ENCODE peak calls at places on chromosomes 13 and 19, in six cellular contexts. One of them, this sample, is unnamed.

GRCh38 chr13:109575821-109576220 is 210.6 kb downstream of the IRS2 start:
- DNase-seq in endothelial cell: no peak
- DNase-seq in fibroblast of mammary gland: no peak
- DNase-seq in ascending aorta: no peak
- DNase-seq in stomach: no peak
- DNase-seq in progenitor cell of endocrine pancreas: no peak
- DNase-seq in this sample: no peak

GRCh38 chr19:29798783-29799182 is 13.0 kb upstream of the CCNE1 start:
- DNase-seq in stomach: no peak
- DNase-seq in progenitor cell of endocrine pancreas: no peak
- DNase-seq in endothelial cell: no peak
- DNase-seq in ascending aorta: no peak
- DNase-seq in fibroblast of mammary gland: peak; percentile 65
- DNase-seq in this sample: no peak

GRCh38 chr19:4457654-4458406 is at the start of gene UBXN6:
- DNase-seq in progenitor cell of endocrine pancreas: peak; percentile 93
- DNase-seq in stomach: peak; percentile 98
- DNase-seq in fibroblast of mammary gland: peak; percentile 98
- DNase-seq in ascending aorta: peak; percentile 88
- DNase-seq in endothelial cell: peak; percentile 97
- DNase-seq in this sample: peak; percentile 95

GRCh38 chr13:111219306-111219705 is 101.1 kb upstream of the TEX29 start:
- DNase-seq in endothelial cell: no peak
- DNase-seq in progenitor cell of endocrine pancreas: no peak
- DNase-seq in stomach: no peak
- DNase-seq in ascending aorta: no peak
- DNase-seq in fibroblast of mammary gland: peak; percentile 74
- DNase-seq in this sample: no peak

GRCh38 chr19:7582446-7582845 is 13.2 kb upstream of the CAMSAP3 start:
- DNase-seq in fibroblast of mammary gland: no peak
- DNase-seq in ascending aorta: no peak
- DNase-seq in stomach: peak; percentile 35
- DNase-seq in endothelial cell: no peak
- DNase-seq in progenitor cell of endocrine pancreas: no peak
- DNase-seq in this sample: no peak

GRCh38 chr13:113421673-113422270 is 31.5 kb downstream of the ADPRHL1 start:
- DNase-seq in ascending aorta: no peak
- DNase-seq in endothelial cell: no peak
- DNase-seq in stomach: no peak
- DNase-seq in fibroblast of mammary gland: peak; percentile 59
- DNase-seq in progenitor cell of endocrine pancreas: no peak
- DNase-seq in this sample: no peak

GRCh38 chr13:28320884-28321574 is 173.9 kb downstream of the FLT1 start:
- DNase-seq in endothelial cell: no peak
- DNase-seq in ascending aorta: no peak
- DNase-seq in fibroblast of mammary gland: no peak
- DNase-seq in progenitor cell of endocrine pancreas: no peak
- DNase-seq in stomach: no peak
- DNase-seq in this sample: no peak

GRCh38 chr19:47203254-47203653 is 27.7 kb downstream of the BBC3 start:
- DNase-seq in ascending aorta: no peak
- DNase-seq in stomach: no peak
- DNase-seq in endothelial cell: no peak
- DNase-seq in progenitor cell of endocrine pancreas: no peak
- DNase-seq in fibroblast of mammary gland: no peak
- DNase-seq in this sample: no peak

GRCh38 chr13:42170029-42170428 is 101.9 kb upstream of the AKAP11 start:
- DNase-seq in fibroblast of mammary gland: no peak
- DNase-seq in endothelial cell: no peak
- DNase-seq in progenitor cell of endocrine pancreas: no peak
- DNase-seq in stomach: no peak
- DNase-seq in ascending aorta: no peak
- DNase-seq in this sample: no peak

GRCh38 chr19:42529248-42529764 is 1.0 kb upstream of the CEACAM1 start:
- DNase-seq in fibroblast of mammary gland: peak; percentile 42
- DNase-seq in stomach: peak; percentile 81
- DNase-seq in endothelial cell: peak; percentile 75
- DNase-seq in progenitor cell of endocrine pancreas: peak; percentile 63
- DNase-seq in ascending aorta: no peak
- DNase-seq in this sample: peak; percentile 68

GRCh38 chr19:13366529-13367143 is 139.6 kb downstream of the CACNA1A start:
- DNase-seq in endothelial cell: peak; percentile 21
- DNase-seq in fibroblast of mammary gland: peak; percentile 52
- DNase-seq in ascending aorta: no peak
- DNase-seq in progenitor cell of endocrine pancreas: no peak
- DNase-seq in stomach: no peak
- DNase-seq in this sample: no peak

GRCh38 chr19:50486823-50487515 is 10.3 kb upstream of the GARIN5A start:
- DNase-seq in fibroblast of mammary gland: peak; percentile 65
- DNase-seq in stomach: no peak
- DNase-seq in ascending aorta: no peak
- DNase-seq in endothelial cell: no peak
- DNase-seq in progenitor cell of endocrine pancreas: no peak
- DNase-seq in this sample: no peak

GRCh38 chr19:28288850-28289249 is 924.1 kb downstream of the UQCRFS1 start:
- DNase-seq in ascending aorta: no peak
- DNase-seq in endothelial cell: no peak
- DNase-seq in fibroblast of mammary gland: no peak
- DNase-seq in stomach: no peak
- DNase-seq in progenitor cell of endocrine pancreas: no peak
- DNase-seq in this sample: no peak

GRCh38 chr19:51354742-51355148 is 11.4 kb downstream of the ETFB start:
- DNase-seq in ascending aorta: no peak
- DNase-seq in fibroblast of mammary gland: no peak
- DNase-seq in progenitor cell of endocrine pancreas: peak; percentile 50
- DNase-seq in stomach: no peak
- DNase-seq in endothelial cell: peak; percentile 46
- DNase-seq in this sample: no peak

GRCh38 chr13:95697052-95697680 is 20.2 kb downstream of the DNAJC3 start:
- DNase-seq in ascending aorta: no peak
- DNase-seq in fibroblast of mammary gland: no peak
- DNase-seq in endothelial cell: no peak
- DNase-seq in stomach: no peak
- DNase-seq in progenitor cell of endocrine pancreas: no peak
- DNase-seq in this sample: no peak

GRCh38 chr13:95698047-95698749 is 21.3 kb downstream of the DNAJC3 start:
- DNase-seq in fibroblast of mammary gland: peak; percentile 24
- DNase-seq in stomach: no peak
- DNase-seq in endothelial cell: no peak
- DNase-seq in progenitor cell of endocrine pancreas: no peak
- DNase-seq in ascending aorta: no peak
- DNase-seq in this sample: no peak
- TF ChIP-seq CTCF in fibroblast of mammary gland: peak; percentile 39
- TF ChIP-seq CTCF in stomach: no peak
- TF ChIP-seq CTCF in endothelial cell: peak; percentile 67
- TF ChIP-seq CTCF in progenitor cell of endocrine pancreas: peak; percentile 33
- TF ChIP-seq CTCF in ascending aorta: no peak
- TF ChIP-seq CTCF in this sample: no peak

GRCh38 chr13:57627663-57628062 is 3.9 kb upstream of the PCDH17 start:
- DNase-seq in stomach: no peak
- DNase-seq in fibroblast of mammary gland: peak; percentile 25
- DNase-seq in endothelial cell: no peak
- DNase-seq in progenitor cell of endocrine pancreas: no peak
- DNase-seq in ascending aorta: no peak
- DNase-seq in this sample: no peak

GRCh38 chr13:57630661-57631606 is 610 bp upstream of the PCDH17 start:
- DNase-seq in fibroblast of mammary gland: peak; percentile 46
- DNase-seq in progenitor cell of endocrine pancreas: no peak
- DNase-seq in ascending aorta: no peak
- DNase-seq in stomach: no peak
- DNase-seq in endothelial cell: no peak
- DNase-seq in this sample: no peak

GRCh38 chr13:57631607-57632275 is at the start of gene PCDH17:
- DNase-seq in fibroblast of mammary gland: no peak
- DNase-seq in progenitor cell of endocrine pancreas: peak; percentile 14
- DNase-seq in stomach: peak; percentile 34
- DNase-seq in endothelial cell: peak; percentile 32
- DNase-seq in ascending aorta: no peak
- DNase-seq in this sample: no peak

GRCh38 chr13:57629821-57630235 is 1.7 kb upstream of the PCDH17 start:
- DNase-seq in progenitor cell of endocrine pancreas: peak; percentile 96
- DNase-seq in endothelial cell: peak; percentile 96
- DNase-seq in ascending aorta: peak; percentile 20
- DNase-seq in stomach: peak; percentile 67
- DNase-seq in fibroblast of mammary gland: peak; percentile 67
- DNase-seq in this sample: no peak

DNA sequence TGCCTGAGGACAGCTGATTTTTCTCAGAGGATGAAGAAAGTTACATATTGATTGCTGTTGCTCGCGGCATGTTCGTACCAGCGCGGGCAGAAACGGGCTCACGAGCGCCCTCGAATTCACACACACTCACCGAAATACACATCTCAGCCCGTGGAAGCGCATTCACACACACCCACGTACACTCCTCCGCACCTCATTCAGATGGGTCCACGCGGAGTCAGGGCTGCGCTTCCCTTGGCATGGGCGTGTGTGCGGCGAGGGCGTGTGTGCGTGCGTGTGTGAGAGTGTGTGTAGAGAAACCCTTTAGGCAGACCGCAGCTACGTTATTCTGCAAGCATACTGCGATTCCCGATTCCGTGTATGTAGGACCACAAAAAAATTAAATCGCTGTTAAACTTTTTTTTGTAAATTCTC is 2.1 kb upstream of the PCDH17 start:
- DNase-seq in stomach: no peak
- DNase-seq in progenitor cell of endocrine pancreas: no peak
- DNase-seq in endothelial cell: peak; percentile 19
- DNase-seq in fibroblast of mammary gland: no peak
- DNase-seq in ascending aorta: no peak
- DNase-seq in this sample: no peak
- TF ChIP-seq CTCF in stomach: no peak
- TF ChIP-seq CTCF in progenitor cell of endocrine pancreas: peak; percentile 25
- TF ChIP-seq CTCF in endothelial cell: no peak
- TF ChIP-seq CTCF in fibroblast of mammary gland: no peak
- TF ChIP-seq CTCF in ascending aorta: no peak
- TF ChIP-seq CTCF in this sample: no peak

DNA sequence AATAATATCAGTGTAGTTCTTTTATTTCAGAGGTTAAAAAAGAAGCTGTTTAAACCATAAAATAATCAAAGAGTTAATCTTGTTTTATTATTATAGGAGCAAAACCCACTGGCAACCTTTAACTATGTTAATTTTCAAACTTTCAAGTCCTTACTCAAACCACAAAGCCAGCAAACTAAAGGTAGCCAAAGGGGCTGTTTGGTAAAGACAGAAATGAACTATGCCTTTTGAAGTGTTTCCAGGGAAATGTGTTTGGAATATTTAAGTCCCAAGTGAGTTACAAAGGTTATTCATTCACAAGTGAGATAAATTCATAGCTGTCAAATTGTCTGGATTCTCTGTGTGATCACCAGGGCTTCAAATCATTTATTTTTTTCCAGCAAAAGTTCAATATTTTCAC is 264.7 kb downstream of the MZT1 start:
- DNase-seq in progenitor cell of endocrine pancreas: no peak
- DNase-seq in endothelial cell: no peak
- DNase-seq in ascending aorta: no peak
- DNase-seq in fibroblast of mammary gland: no peak
- DNase-seq in stomach: no peak
- DNase-seq in this sample: no peak
- TF ChIP-seq CTCF in progenitor cell of endocrine pancreas: no peak
- TF ChIP-seq CTCF in endothelial cell: no peak
- TF ChIP-seq CTCF in ascending aorta: no peak
- TF ChIP-seq CTCF in fibroblast of mammary gland: no peak
- TF ChIP-seq CTCF in stomach: no peak
- TF ChIP-seq CTCF in this sample: no peak

GRCh38 chr13:112349681-112350080 is 26.5 kb upstream of the SPACA7 start:
- DNase-seq in ascending aorta: no peak
- DNase-seq in stomach: no peak
- DNase-seq in endothelial cell: no peak
- DNase-seq in fibroblast of mammary gland: no peak
- DNase-seq in progenitor cell of endocrine pancreas: no peak
- DNase-seq in this sample: no peak

GRCh38 chr13:112346899-112347229 is 29.3 kb upstream of the SPACA7 start:
- DNase-seq in ascending aorta: no peak
- DNase-seq in endothelial cell: no peak
- DNase-seq in stomach: no peak
- DNase-seq in progenitor cell of endocrine pancreas: no peak
- DNase-seq in fibroblast of mammary gland: no peak
- DNase-seq in this sample: no peak

GRCh38 chr13:112348642-112349345 is 27.4 kb upstream of the SPACA7 start:
- DNase-seq in endothelial cell: no peak
- DNase-seq in progenitor cell of endocrine pancreas: no peak
- DNase-seq in ascending aorta: no peak
- DNase-seq in stomach: no peak
- DNase-seq in fibroblast of mammary gland: no peak
- DNase-seq in this sample: no peak

GRCh38 chr13:112351825-112352224 is 24.3 kb upstream of the SPACA7 start:
- DNase-seq in stomach: no peak
- DNase-seq in endothelial cell: no peak
- DNase-seq in ascending aorta: no peak
- DNase-seq in fibroblast of mammary gland: no peak
- DNase-seq in progenitor cell of endocrine pancreas: no peak
- DNase-seq in this sample: no peak

GRCh38 chr13:112350300-112350699 is 25.9 kb upstream of the SPACA7 start:
- DNase-seq in ascending aorta: no peak
- DNase-seq in endothelial cell: no peak
- DNase-seq in fibroblast of mammary gland: no peak
- DNase-seq in stomach: no peak
- DNase-seq in progenitor cell of endocrine pancreas: no peak
- DNase-seq in this sample: no peak
- TF ChIP-seq CTCF in ascending aorta: no peak
- TF ChIP-seq CTCF in endothelial cell: no peak
- TF ChIP-seq CTCF in fibroblast of mammary gland: no peak
- TF ChIP-seq CTCF in stomach: no peak
- TF ChIP-seq CTCF in progenitor cell of endocrine pancreas: no peak
- TF ChIP-seq CTCF in this sample: no peak

DNA sequence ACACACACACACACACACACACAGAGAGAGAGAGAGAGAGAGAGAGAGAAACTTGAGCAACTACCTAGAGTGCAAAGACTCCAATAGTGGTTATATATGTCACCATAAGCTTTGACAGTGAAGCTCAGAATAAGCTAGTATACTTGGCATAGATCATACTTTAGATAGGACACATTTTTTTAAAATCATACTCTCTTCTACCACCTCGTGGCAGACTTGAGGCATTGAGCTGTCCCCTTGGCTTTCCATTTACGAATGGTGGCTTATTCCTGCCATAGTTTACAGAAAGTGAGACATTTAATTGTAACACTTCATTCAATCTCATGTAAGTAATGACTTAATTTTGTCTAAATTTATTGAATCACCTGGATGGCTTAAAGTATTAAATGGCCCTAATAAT is 108.2 kb downstream of the EDNRB start:
- DNase-seq in fibroblast of mammary gland: peak; percentile 62
- DNase-seq in stomach: no peak
- DNase-seq in ascending aorta: no peak
- DNase-seq in endothelial cell: no peak
- DNase-seq in progenitor cell of endocrine pancreas: no peak
- DNase-seq in this sample: no peak
- TF ChIP-seq CTCF in fibroblast of mammary gland: peak; percentile 51
- TF ChIP-seq CTCF in stomach: no peak
- TF ChIP-seq CTCF in ascending aorta: no peak
- TF ChIP-seq CTCF in endothelial cell: no peak
- TF ChIP-seq CTCF in progenitor cell of endocrine pancreas: peak; percentile 12
- TF ChIP-seq CTCF in this sample: no peak

GRCh38 chr13:74166286-74166685 is 32.1 kb upstream of the KLF12 start:
- DNase-seq in progenitor cell of endocrine pancreas: no peak
- DNase-seq in fibroblast of mammary gland: no peak
- DNase-seq in endothelial cell: no peak
- DNase-seq in stomach: no peak
- DNase-seq in ascending aorta: no peak
- DNase-seq in this sample: no peak
- TF ChIP-seq CTCF in progenitor cell of endocrine pancreas: no peak
- TF ChIP-seq CTCF in fibroblast of mammary gland: no peak
- TF ChIP-seq CTCF in endothelial cell: no peak
- TF ChIP-seq CTCF in stomach: no peak
- TF ChIP-seq CTCF in ascending aorta: no peak
- TF ChIP-seq CTCF in this sample: no peak

This sample was measured in activated B cell treated with CpG ODN at 0.5 μM for 24 hours.